ENCODE peak calls at places on chromosomes 13 and 19, in four cellular contexts. D is GM12878, C is WTC11, F is HepG2. P is an unnamed sample.

GRCh38 chr19:29115181-29115580 is 97.8 kb downstream of the UQCRFS1 start:
- DNase-seq in D (no peak), C (no peak), F (no peak), P (no peak)

GRCh38 chr13:65943024-65943423 is 1287.1 kb downstream of the PCDH9 start:
- DNase-seq in D (no peak), C (no peak), F (no peak), P (no peak)

GRCh38 chr19:40464059-40465024 is 1.2 kb downstream of the BLVRB start:
- DNase-seq in D (no peak), C (peak; percentile 92), F (peak; percentile 81), P (peak; percentile 83)

GRCh38 chr19:13781547-13781946 is 7.3 kb downstream of the C19orf53 start:
- DNase-seq in D (no peak), C (peak; percentile 77), F (no peak), P (peak; percentile 76)

GRCh38 chr19:36049080-36049698 is 4.9 kb downstream of the THAP8 start:
- DNase-seq in D (no peak), C (no peak), F (no peak), P (no peak)

GRCh38 chr13:80048802-80049201 is 292.1 kb downstream of the SPRY2 start:
- DNase-seq in D (peak; percentile 89), C (peak; percentile 21), F (no peak), P (peak; percentile 7)

GRCh38 chr13:76992548-76993001 is 694 bp downstream of the CLN5 start:
- DNase-seq in D (no peak), C (peak; percentile 29), F (no peak), P (no peak)

GRCh38 chr13:109448629-109449028 is 337.8 kb downstream of the IRS2 start:
- DNase-seq in D (no peak), C (no peak), F (no peak), P (no peak)

GRCh38 chr19:33032218-33032781 is 32.4 kb downstream of the RHPN2 start:
- DNase-seq in D (no peak), C (no peak), F (no peak), P (no peak)

GRCh38 chr19:33325920-33326319 is 23.6 kb upstream of the CEBPA start:
- DNase-seq in D (no peak), C (no peak), F (no peak), P (no peak)

GRCh38 chr13:112664501-112665203 is 25.2 kb upstream of the ATP11A start:
- DNase-seq in D (no peak), C (no peak), F (no peak), P (no peak)

GRCh38 chr13:38883783-38884182 is 106.8 kb downstream of the STOML3 start:
- DNase-seq in D (no peak), C (no peak), F (no peak), P (no peak)

GRCh38 chr19:55649579-55650557 is 1.9 kb downstream of the CCDC106 start:
- DNase-seq in D (no peak), C (no peak), F (no peak), P (no peak)

GRCh38 chr19:13078897-13079541 is 23.6 kb downstream of the LYL1 start:
- DNase-seq in D (no peak), C (no peak), F (no peak), P (no peak)

GRCh38 chr13:100644328-100644727 is 30.3 kb downstream of the TMTC4 start:
- DNase-seq in D (no peak), C (no peak), F (no peak), P (no peak)

GRCh38 chr19:30362156-30362754 is 9.9 kb upstream of the ZNF536 start:
- DNase-seq in D (no peak), C (no peak), F (no peak), P (no peak)

GRCh38 chr19:5170329-5170745 is 170.3 kb downstream of the PTPRS start:
- DNase-seq in D (no peak), C (peak; percentile 82), F (no peak), P (peak; percentile 54)

GRCh38 chr19:45153339-45154063 is 7.3 kb downstream of the NKPD1 start:
- DNase-seq in D (no peak), C (peak; percentile 78), F (no peak), P (peak; percentile 62)

GRCh38 chr13:48234652-48235099 is 1.7 kb downstream of the ITM2B start:
- DNase-seq in D (no peak), C (no peak), F (no peak), P (no peak)

GRCh38 chr13:112688560-112689497 is 1.0 kb upstream of the ATP11A start:
- DNase-seq in D (no peak), C (peak; percentile 10), F (peak; percentile 24), P (peak; percentile 19)

GRCh38 chr19:40718774-40719391 is 2.0 kb downstream of the ITPKC start:
- DNase-seq in D (peak; percentile 8), C (peak; percentile 52), F (peak; percentile 79), P (peak; percentile 62)

GRCh38 chr19:3687774-3688706 is 12.2 kb downstream of the PIP5K1C start:
- DNase-seq in D (no peak), C (peak; percentile 65), F (peak; percentile 41), P (no peak)

GRCh38 chr13:111253334-111253872 is 67.0 kb upstream of the TEX29 start:
- DNase-seq in D (no peak), C (no peak), F (no peak), P (no peak)

GRCh38 chr13:94902722-94903407 is 190.5 kb upstream of the SOX21 start:
- DNase-seq in D (no peak), C (no peak), F (no peak), P (no peak)

GRCh38 chr19:1102407-1103106 is 1.2 kb upstream of the GPX4 start:
- DNase-seq in D (peak; percentile 93), C (no peak), F (peak; percentile 91), P (no peak)
- TF ChIP-seq ETV6 in D (no peak), C (no peak), F (no peak), P (no peak)

GRCh38 chr19:6220385-6221191 is 59.2 kb downstream of the MLLT1 start:
- DNase-seq in D (no peak), C (no peak), F (no peak), P (no peak)
- TF ChIP-seq ETV6 in D (no peak), C (no peak), F (no peak), P (no peak)

GRCh38 chr19:46372901-46373572 is 26.1 kb downstream of the PPP5C start:
- DNase-seq in D (no peak), C (peak; percentile 54), F (no peak), P (no peak)
- TF ChIP-seq ETV6 in D (no peak), C (peak; percentile 36), F (no peak), P (no peak)

DNA sequence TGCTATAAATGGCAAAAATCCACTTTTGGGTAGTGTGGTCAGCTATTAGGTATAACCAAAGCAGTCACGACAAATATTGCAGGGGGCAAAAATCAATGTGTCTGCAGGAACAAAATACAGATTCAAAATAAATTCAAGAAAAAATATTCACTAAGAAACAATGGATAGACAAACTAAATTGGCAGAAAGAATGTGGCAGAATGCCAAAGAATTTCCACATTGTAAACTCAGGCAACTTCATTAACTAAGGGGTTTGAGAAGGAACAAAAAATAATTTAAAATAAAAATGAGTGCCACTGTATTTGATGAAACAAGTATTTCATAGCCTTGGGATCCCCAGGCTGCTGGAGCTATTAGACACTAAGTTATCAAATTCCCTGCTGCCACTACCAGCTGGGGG is 193.1 kb downstream of the VWA8 start:
- DNase-seq in D (no peak), C (no peak), F (no peak), P (no peak)
- TF ChIP-seq ETV6 in D (no peak), C (no peak), F (no peak), P (no peak)